ENCODE peak calls at places on chromosomes 3 and 15, in six cellular contexts. A, S, Z, H, B and L are unnamed samples.

GRCh38 chr15:91655891-91656290 is 197.6 kb upstream of the SLCO3A1 start:
- DNase-seq in A (peak; percentile 54), S (no peak), Z (no peak), H (no peak), B (no peak), L (no peak)

GRCh38 chr15:77575203-77575934 is 57.3 kb downstream of the LINGO1 start:
- DNase-seq in A (no peak), S (no peak), Z (no peak), H (peak; percentile 83), B (no peak), L (no peak)

GRCh38 chr3:27796365-27796875 is 74.3 kb upstream of the EOMES start:
- DNase-seq in A (no peak), S (no peak), Z (no peak), H (no peak), B (no peak), L (no peak)

GRCh38 chr15:36810656-36811449 is 231.4 kb downstream of the CDIN1 start:
- DNase-seq in A (no peak), S (no peak), Z (no peak), H (no peak), B (no peak), L (no peak)

GRCh38 chr3:128689060-128689459 is 36.9 kb upstream of the RAB7A start:
- DNase-seq in A (no peak), S (no peak), Z (no peak), H (no peak), B (no peak), L (no peak)

GRCh38 chr3:187000711-187001151 is 70.4 kb downstream of the ST6GAL1 start:
- DNase-seq in A (no peak), S (peak; percentile 33), Z (no peak), H (no peak), B (no peak), L (no peak)

GRCh38 chr3:32359766-32360513 is 31.7 kb upstream of the CMTM7 start:
- DNase-seq in A (no peak), S (no peak), Z (no peak), H (no peak), B (no peak), L (no peak)

GRCh38 chr3:122239112-122239511 is 55.6 kb downstream of the CASR start:
- DNase-seq in A (no peak), S (no peak), Z (no peak), H (no peak), B (no peak), L (no peak)

GRCh38 chr3:4756060-4756775 is 223.0 kb upstream of the BHLHE40 start:
- DNase-seq in A (no peak), S (no peak), Z (no peak), H (peak; percentile 2), B (no peak), L (no peak)

GRCh38 chr3:184505479-184505878 is 56.1 kb upstream of the EPHB3 start:
- DNase-seq in A (no peak), S (no peak), Z (no peak), H (peak; percentile 74), B (no peak), L (no peak)

GRCh38 chr3:10397879-10398278 is 77.0 kb upstream of the SEC13 start:
- DNase-seq in A (no peak), S (no peak), Z (no peak), H (no peak), B (no peak), L (no peak)

GRCh38 chr3:174275336-174275735 is 583.8 kb upstream of the NAALADL2 start:
- DNase-seq in A (no peak), S (no peak), Z (no peak), H (no peak), B (no peak), L (no peak)

GRCh38 chr15:40279437-40280141 is 3.3 kb downstream of the ANKRD63 start:
- DNase-seq in A (peak; percentile 59), S (peak; percentile 76), Z (peak; percentile 79), H (peak; percentile 81), B (peak; percentile 38), L (peak; percentile 73)

GRCh38 chr15:57376695-57377477 is 581 bp downstream of the CGNL1 start:
- DNase-seq in A (no peak), S (no peak), Z (peak; percentile 69), H (peak; percentile 55), B (no peak), L (peak; percentile 38)

GRCh38 chr3:90007786-90008499 is 900.5 kb downstream of the EPHA3 start:
- DNase-seq in A (no peak), S (no peak), Z (peak; percentile 66), H (no peak), B (no peak), L (no peak)

GRCh38 chr3:132237652-132238032 is 79.6 kb upstream of the ACP3 start:
- DNase-seq in A (no peak), S (no peak), Z (no peak), H (no peak), B (no peak), L (no peak)

GRCh38 chr15:58608129-58608590 is 141.3 kb downstream of the ADAM10 start:
- DNase-seq in A (no peak), S (no peak), Z (no peak), H (no peak), B (no peak), L (no peak)

GRCh38 chr15:66388576-66388975 is 1.9 kb downstream of the MAP2K1 start:
- DNase-seq in A (no peak), S (no peak), Z (no peak), H (no peak), B (no peak), L (no peak)

GRCh38 chr3:130746296-130747039 is at the start of gene PIK3R4:
- DNase-seq in A (peak; percentile 94), S (peak; percentile 78), Z (peak; percentile 97), H (peak; percentile 100), B (peak; percentile 95), L (peak; percentile 95)

GRCh38 chr3:50406487-50406886 is 47.2 kb upstream of the TMEM115 start:
- DNase-seq in A (no peak), S (no peak), Z (no peak), H (no peak), B (no peak), L (no peak)

GRCh38 chr3:124770341-124771082 is 40.3 kb downstream of the UMPS start:
- DNase-seq in A (no peak), S (no peak), Z (peak; percentile 86), H (peak; percentile 52), B (no peak), L (no peak)